ENCODE peak calls at places on chromosome 9, in seven cellular contexts. One of them, this sample, is unnamed.

GRCh38 chr9:124295097-124295794 is 37.5 kb downstream of the NEK6 start:
- DNase-seq in NCI-H774: no peak
- DNase-seq in KBM-7: peak; percentile 89
- DNase-seq in D341Med: no peak
- DNase-seq in AG09309: no peak
- DNase-seq in activated naive CD8-positive, alpha-beta T cell treated with anti-CD3 and anti-CD28 coated beads, Interleukin-2, amount 10 ng/mL, durations not matched to agents 7 days and 5 days: no peak
- DNase-seq in stimulated activated CD4-positive, alpha-beta T cell treated with anti-CD3 and anti-CD28 coated beads, Interleukin-15, amount 100 ng/mL, for 24 hours: no peak
- DNase-seq in this sample: no peak

GRCh38 chr9:99828417-99829176 is 6.9 kb downstream of the NR4A3 start:
- DNase-seq in D341Med: no peak
- DNase-seq in KBM-7: no peak
- DNase-seq in AG09309: no peak
- DNase-seq in NCI-H774: no peak
- DNase-seq in stimulated activated CD4-positive, alpha-beta T cell treated with anti-CD3 and anti-CD28 coated beads, Interleukin-15, amount 100 ng/mL, for 24 hours: no peak
- DNase-seq in activated naive CD8-positive, alpha-beta T cell treated with anti-CD3 and anti-CD28 coated beads, Interleukin-2, amount 10 ng/mL, durations not matched to agents 7 days and 5 days: no peak
- DNase-seq in this sample: no peak

GRCh38 chr9:31210982-31211570 is 1173.4 kb upstream of the ACO1 start:
- DNase-seq in D341Med: peak; percentile 28
- DNase-seq in activated naive CD8-positive, alpha-beta T cell treated with anti-CD3 and anti-CD28 coated beads, Interleukin-2, amount 10 ng/mL, durations not matched to agents 7 days and 5 days: no peak
- DNase-seq in NCI-H774: no peak
- DNase-seq in stimulated activated CD4-positive, alpha-beta T cell treated with anti-CD3 and anti-CD28 coated beads, Interleukin-15, amount 100 ng/mL, for 24 hours: peak; percentile 33
- DNase-seq in AG09309: no peak
- DNase-seq in KBM-7: no peak
- DNase-seq in this sample: no peak

GRCh38 chr9:2411459-2412215 is 209.9 kb upstream of the VLDLR start:
- DNase-seq in KBM-7: no peak
- DNase-seq in AG09309: peak; percentile 33
- DNase-seq in activated naive CD8-positive, alpha-beta T cell treated with anti-CD3 and anti-CD28 coated beads, Interleukin-2, amount 10 ng/mL, durations not matched to agents 7 days and 5 days: no peak
- DNase-seq in stimulated activated CD4-positive, alpha-beta T cell treated with anti-CD3 and anti-CD28 coated beads, Interleukin-15, amount 100 ng/mL, for 24 hours: no peak
- DNase-seq in NCI-H774: no peak
- DNase-seq in D341Med: no peak
- DNase-seq in this sample: no peak

GRCh38 chr9:87540444-87541105 is 42.9 kb downstream of the DAPK1 start:
- DNase-seq in NCI-H774: no peak
- DNase-seq in KBM-7: no peak
- DNase-seq in stimulated activated CD4-positive, alpha-beta T cell treated with anti-CD3 and anti-CD28 coated beads, Interleukin-15, amount 100 ng/mL, for 24 hours: no peak
- DNase-seq in AG09309: no peak
- DNase-seq in activated naive CD8-positive, alpha-beta T cell treated with anti-CD3 and anti-CD28 coated beads, Interleukin-2, amount 10 ng/mL, durations not matched to agents 7 days and 5 days: no peak
- DNase-seq in D341Med: no peak
- DNase-seq in this sample: no peak

GRCh38 chr9:80995759-80996158 is 693.6 kb downstream of the TLE1 start:
- DNase-seq in KBM-7: no peak
- DNase-seq in AG09309: peak; percentile 45
- DNase-seq in D341Med: no peak
- DNase-seq in NCI-H774: no peak
- DNase-seq in activated naive CD8-positive, alpha-beta T cell treated with anti-CD3 and anti-CD28 coated beads, Interleukin-2, amount 10 ng/mL, durations not matched to agents 7 days and 5 days: no peak
- DNase-seq in stimulated activated CD4-positive, alpha-beta T cell treated with anti-CD3 and anti-CD28 coated beads, Interleukin-15, amount 100 ng/mL, for 24 hours: no peak
- DNase-seq in this sample: no peak

GRCh38 chr9:124531115-124531514 is 23.9 kb upstream of the NR5A1 start:
- DNase-seq in stimulated activated CD4-positive, alpha-beta T cell treated with anti-CD3 and anti-CD28 coated beads, Interleukin-15, amount 100 ng/mL, for 24 hours: no peak
- DNase-seq in AG09309: no peak
- DNase-seq in NCI-H774: no peak
- DNase-seq in KBM-7: no peak
- DNase-seq in activated naive CD8-positive, alpha-beta T cell treated with anti-CD3 and anti-CD28 coated beads, Interleukin-2, amount 10 ng/mL, durations not matched to agents 7 days and 5 days: no peak
- DNase-seq in D341Med: no peak
- DNase-seq in this sample: no peak

GRCh38 chr9:135065804-135066203 is 21.7 kb upstream of the OLFM1 start:
- DNase-seq in activated naive CD8-positive, alpha-beta T cell treated with anti-CD3 and anti-CD28 coated beads, Interleukin-2, amount 10 ng/mL, durations not matched to agents 7 days and 5 days: no peak
- DNase-seq in AG09309: no peak
- DNase-seq in NCI-H774: no peak
- DNase-seq in stimulated activated CD4-positive, alpha-beta T cell treated with anti-CD3 and anti-CD28 coated beads, Interleukin-15, amount 100 ng/mL, for 24 hours: no peak
- DNase-seq in D341Med: no peak
- DNase-seq in KBM-7: no peak
- DNase-seq in this sample: no peak

GRCh38 chr9:134165357-134166315 is 1.3 kb upstream of the RNU6ATAC start:
- DNase-seq in AG09309: no peak
- DNase-seq in stimulated activated CD4-positive, alpha-beta T cell treated with anti-CD3 and anti-CD28 coated beads, Interleukin-15, amount 100 ng/mL, for 24 hours: peak; percentile 59
- DNase-seq in KBM-7: peak; percentile 49
- DNase-seq in NCI-H774: no peak
- DNase-seq in activated naive CD8-positive, alpha-beta T cell treated with anti-CD3 and anti-CD28 coated beads, Interleukin-2, amount 10 ng/mL, durations not matched to agents 7 days and 5 days: peak; percentile 67
- DNase-seq in D341Med: no peak
- DNase-seq in this sample: no peak

This sample was measured in DMS153.